ENCODE peak calls at places on chromosomes 2 and 18, in seven cellular contexts. F, A, V, W, I, G and P are unnamed samples.

GRCh38 chr2:27889774-27890145 is 427 bp downstream of the RBKS start:
- DNase-seq in F (no peak), A (no peak), G (no peak), W (peak; percentile 56), V (no peak), I (no peak), P (no peak)

GRCh38 chr2:168457177-168457905 is 1.3 kb downstream of the CERS6 start:
- DNase-seq in W (no peak), G (no peak), F (no peak), A (no peak), I (no peak), V (no peak), P (no peak)

GRCh38 chr2:46196871-46197462 is 100.2 kb upstream of the EPAS1 start:
- DNase-seq in I (no peak), G (no peak), F (no peak), W (peak; percentile 28), V (no peak), A (no peak), P (no peak)

GRCh38 chr18:12426924-12427323 is 19.2 kb downstream of the PRELID3A start:
- DNase-seq in G (no peak), A (no peak), W (no peak), V (no peak), F (no peak), I (no peak), P (no peak)

GRCh38 chr18:68244786-68245185 is 470.1 kb downstream of the TMX3 start:
- DNase-seq in V (no peak), I (no peak), F (no peak), W (no peak), A (no peak), G (no peak), P (no peak)

GRCh38 chr2:7825591-7826312 is 856.1 kb upstream of the ID2 start:
- DNase-seq in G (no peak), W (no peak), V (no peak), F (peak; percentile 86), I (peak; percentile 80), A (no peak), P (no peak)

GRCh38 chr2:228037915-228038314 is 143.6 kb downstream of the SPHKAP start:
- DNase-seq in I (no peak), V (no peak), A (no peak), F (no peak), W (no peak), G (no peak), P (no peak)

GRCh38 chr2:174112073-174112472 is 136.3 kb downstream of the OLA1 start:
- DNase-seq in F (no peak), G (no peak), I (no peak), V (no peak), A (no peak), W (no peak), P (no peak)

GRCh38 chr2:157447031-157447430 is 3.1 kb upstream of the CYTIP start:
- DNase-seq in F (no peak), V (no peak), G (no peak), A (no peak), W (no peak), I (no peak), P (no peak)

GRCh38 chr2:102063360-102063947 is 71.7 kb downstream of the IL1R2 start:
- DNase-seq in V (no peak), F (no peak), G (no peak), I (no peak), A (no peak), W (no peak), P (peak; percentile 81)

DNA sequence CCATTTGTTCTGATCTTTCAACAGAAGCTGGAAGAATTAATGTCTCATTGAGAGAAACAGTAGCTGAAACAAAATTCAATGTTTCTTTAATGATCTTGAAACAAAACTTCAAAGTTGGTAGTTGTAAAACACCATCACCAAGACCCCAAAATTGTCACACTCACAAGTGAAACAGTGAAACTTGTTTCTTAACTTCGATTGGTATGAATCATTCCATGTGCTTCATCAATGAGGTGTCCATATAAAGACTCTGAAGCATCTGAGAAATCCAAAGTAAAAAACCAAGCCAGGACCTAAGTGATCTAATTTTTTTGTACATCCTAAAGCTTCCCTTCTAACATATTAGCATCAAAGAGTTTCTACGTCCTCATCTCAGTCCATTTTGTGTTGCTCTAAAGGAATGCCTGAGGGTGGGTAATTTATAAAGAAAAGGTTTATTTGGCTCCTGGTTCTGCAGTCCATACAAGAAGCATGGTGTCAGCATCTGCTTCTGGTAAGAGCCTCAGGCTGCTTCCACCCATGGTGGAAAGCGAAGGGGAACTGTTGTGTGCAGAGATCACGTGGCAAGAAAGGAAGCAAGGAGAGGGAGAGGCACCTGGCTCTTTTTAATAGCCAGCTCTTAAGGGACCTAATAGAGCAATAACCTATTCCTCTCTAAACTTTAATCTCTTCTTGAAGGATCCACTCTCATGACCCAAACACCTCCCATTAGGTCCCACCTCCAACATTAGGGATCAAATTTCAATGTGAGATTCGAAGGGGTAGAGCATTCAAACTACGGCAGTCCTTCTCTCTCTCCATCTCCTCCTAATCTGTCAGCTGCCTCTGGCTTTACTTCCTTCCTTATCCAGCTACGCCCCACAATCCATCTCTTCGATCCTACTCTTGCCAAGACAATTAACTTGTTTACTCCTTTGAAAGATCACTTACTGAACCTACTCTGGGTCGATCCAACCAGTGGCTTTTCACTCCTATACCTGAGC is 20.7 kb upstream of the TLK1 start:
- DNase-seq in V (no peak), F (no peak), I (no peak), A (no peak), W (no peak), G (no peak), P (no peak)
- H3K4me3 ChIP-seq in V (no peak overlapping the region), F (no peak overlapping the region), I (no peak overlapping the region), A (no peak overlapping the region), W (no peak overlapping the region), G (no peak overlapping the region), P (no peak overlapping the region)

DNA sequence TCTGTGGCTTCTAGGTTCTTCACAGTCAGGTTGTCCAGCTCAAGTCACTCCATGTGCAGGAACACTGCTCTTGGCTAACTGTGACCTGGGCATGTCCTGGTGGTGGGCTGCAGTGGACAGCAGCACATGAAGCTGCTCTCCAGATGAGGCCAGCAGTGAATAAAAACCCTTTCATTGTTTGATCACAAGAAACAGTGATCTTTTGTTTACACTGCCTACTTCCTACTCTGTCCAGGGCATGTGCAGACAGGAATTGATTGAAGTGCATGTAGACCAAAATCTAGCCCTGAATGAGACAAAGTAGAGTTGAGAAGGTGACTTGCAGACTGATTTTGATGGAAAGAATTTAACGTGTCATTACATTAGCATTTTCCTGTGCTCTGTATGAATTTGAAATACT is 34.9 kb downstream of the BCL2L11 start:
- DNase-seq in G (no peak), W (no peak), A (no peak), V (no peak), I (peak; percentile 81), F (no peak), P (no peak)
- TF ChIP-seq CTCF in G (no peak), W (no peak), A (no peak), V (no peak), I (peak; percentile 24), F (no peak), P (no peak)

DNA sequence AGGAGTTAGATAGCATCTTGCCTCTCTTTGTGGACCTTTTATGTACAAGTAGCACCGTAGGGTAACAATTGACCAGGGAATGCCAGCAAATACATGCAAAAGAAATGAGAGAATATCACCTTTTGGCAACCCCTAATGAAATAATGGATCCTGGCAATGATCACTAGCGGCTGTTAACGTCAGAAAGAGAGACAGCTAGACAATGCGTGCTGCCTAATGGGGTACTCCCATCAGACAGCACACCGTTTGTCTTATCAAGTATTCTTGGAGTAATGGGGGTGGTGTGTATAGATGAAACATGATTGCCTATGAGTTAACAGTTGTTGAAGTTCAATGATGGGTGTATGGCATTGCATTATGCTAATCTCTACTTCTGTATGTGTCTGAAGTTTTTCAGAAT is 1.6 kb downstream of the ELAC1 start:
- DNase-seq in I (no peak), A (no peak), W (no peak), G (no peak), F (no peak), V (no peak), P (no peak)
- TF ChIP-seq POLR2A in I (no peak), A (no peak), W (no peak), G (no peak), F (no peak), V (no peak), P (no peak)

GRCh38 chr2:232085826-232086425 is 124.4 kb downstream of the DIS3L2 start:
- DNase-seq in G (no peak), V (no peak), A (no peak), I (no peak), W (no peak), F (no peak), P (no peak)

GRCh38 chr2:232085179-232085578 is 123.7 kb downstream of the DIS3L2 start:
- DNase-seq in F (no peak), A (no peak), W (no peak), V (no peak), G (no peak), I (no peak), P (no peak)

DNA sequence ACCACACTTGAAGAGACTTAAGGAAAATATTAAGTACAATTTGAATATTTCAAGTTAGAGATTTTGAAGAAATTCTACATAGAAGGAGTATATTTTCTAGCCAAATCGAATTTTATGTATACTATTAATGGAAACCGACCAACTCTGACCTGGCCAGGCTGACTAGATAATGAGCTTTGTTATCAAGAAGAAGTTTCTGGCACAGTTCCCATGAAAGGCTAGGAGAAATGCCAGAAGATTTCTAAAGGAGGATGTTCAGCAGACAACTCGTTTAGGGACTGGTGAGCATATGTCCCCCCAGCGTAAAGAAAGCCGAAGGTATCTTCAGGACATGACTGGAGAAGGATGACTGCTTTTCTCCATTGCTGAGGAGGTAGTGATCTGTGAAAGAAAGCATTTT is 127.3 kb downstream of the DIS3L2 start:
- DNase-seq in V (no peak), I (no peak), G (no peak), W (no peak), A (no peak), F (no peak), P (no peak)
- H3K4me3 ChIP-seq in V (no peak overlapping the region), I (no peak overlapping the region), G (no peak overlapping the region), W (no peak overlapping the region), A (no peak overlapping the region), F (no peak overlapping the region), P (no peak overlapping the region)

DNA sequence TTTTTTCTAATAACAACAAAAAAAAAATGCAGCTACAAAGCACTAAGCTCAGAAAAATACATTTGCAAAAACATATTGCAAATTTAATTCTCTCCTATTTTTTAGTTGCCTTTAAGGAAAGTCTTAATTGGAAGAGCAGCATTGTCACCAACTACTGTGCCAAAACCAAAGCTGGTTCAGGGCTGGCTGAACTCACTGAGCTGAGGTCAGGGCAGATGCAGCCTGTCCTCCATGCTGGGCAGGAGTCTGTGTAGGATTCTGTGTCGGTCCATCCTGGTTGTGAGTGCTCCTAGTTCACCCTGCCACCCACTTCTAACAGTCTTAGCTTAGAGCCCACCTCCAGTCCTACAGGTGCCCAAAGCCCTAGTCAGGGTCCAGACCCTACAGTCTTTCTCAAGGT is 68.5 kb upstream of the SPTBN1 start:
- DNase-seq in V (no peak), W (no peak), G (no peak), A (no peak), I (no peak), F (no peak), P (no peak)
- TF ChIP-seq CTCF in V (no peak), W (no peak), G (no peak), A (no peak), I (no peak), F (no peak), P (no peak)